ENCODE peak calls at places on chromosomes 5 and 9, in four cellular contexts. O is BJ, Q is spleen, Y is GM23338. B is an unnamed sample.

GRCh38 chr5:99955006-99955405 is 580.2 kb upstream of the FAM174A start:
- DNase-seq in O (no peak), Y (no peak), Q (peak; percentile 43), B (no peak)

GRCh38 chr5:119389288-119390065 is 33.7 kb downstream of the TNFAIP8 start:
- DNase-seq in O (no peak), Q (no peak), Y (no peak), B (no peak)

GRCh38 chr5:149651686-149652085 is 70.4 kb downstream of the ARHGEF37 start:
- DNase-seq in Q (no peak), Y (peak; percentile 25), O (no peak), B (no peak)

GRCh38 chr5:31413030-31413812 is 118.7 kb downstream of the DROSHA start:
- DNase-seq in Y (no peak), Q (no peak), O (no peak), B (no peak)

GRCh38 chr5:103364074-103364473 is 105.5 kb downstream of the MACIR start:
- DNase-seq in O (no peak), Q (no peak), Y (no peak), B (no peak)

GRCh38 chr5:14700478-14701436 is 36.2 kb downstream of the OTULIN start:
- DNase-seq in O (no peak), Q (no peak), Y (no peak), B (no peak)

GRCh38 chr5:163460562-163461176 is at the start of gene HMMR:
- DNase-seq in Y (peak; percentile 48), O (no peak), Q (no peak), B (no peak)

GRCh38 chr5:89946514-89946913 is 463.0 kb downstream of the CETN3 start:
- DNase-seq in Q (no peak), Y (no peak), O (no peak), B (no peak)

GRCh38 chr5:157025093-157025698 is 33.7 kb downstream of the HAVCR1 start:
- DNase-seq in Q (no peak), O (no peak), Y (no peak), B (no peak)

GRCh38 chr5:116476903-116477537 is 97.6 kb downstream of the SEMA6A start:
- DNase-seq in Q (no peak), Y (no peak), O (no peak), B (no peak)

GRCh38 chr9:12784461-12785250 is 9.8 kb downstream of the LURAP1L start:
- DNase-seq in Q (no peak), Y (no peak), O (peak; percentile 82), B (no peak)

GRCh38 chr5:168364738-168365550 is 73.5 kb downstream of the WWC1 start:
- DNase-seq in Q (no peak), O (no peak), Y (peak; percentile 68), B (peak; percentile 35)

GRCh38 chr9:99690573-99690972 is 131.1 kb upstream of the NR4A3 start:
- DNase-seq in Q (no peak), Y (no peak), O (no peak), B (no peak)

GRCh38 chr5:75933489-75933888 is 149.7 kb upstream of the SV2C start:
- DNase-seq in Q (no peak), O (no peak), Y (no peak), B (no peak)

GRCh38 chr9:7094052-7094451 is 336.3 kb downstream of the KDM4C start:
- DNase-seq in O (no peak), Q (no peak), Y (peak; percentile 71), B (no peak)

GRCh38 chr9:100111235-100111634 is 12.2 kb downstream of the INVS start:
- DNase-seq in Y (no peak), O (peak; percentile 88), Q (no peak), B (peak; percentile 75)

GRCh38 chr5:16881253-16881652 is 54.8 kb downstream of the MYO10 start:
- DNase-seq in O (no peak), Y (no peak), Q (no peak), B (peak; percentile 48)

GRCh38 chr5:7849531-7850240 is 1.2 kb downstream of the CFAP90 start:
- DNase-seq in Q (no peak), Y (peak; percentile 79), O (no peak), B (peak; percentile 75)

GRCh38 chr5:123439616-123440153 is 16.5 kb upstream of the CEP120 start:
- DNase-seq in Y (no peak), Q (no peak), O (no peak), B (no peak)

GRCh38 chr9:136847065-136847826 is 2.0 kb upstream of the PHPT1 start:
- DNase-seq in Q (no peak), O (no peak), Y (peak; percentile 92), B (peak; percentile 56)

GRCh38 chr5:34522599-34523381 is 133.3 kb upstream of the RAI14 start:
- DNase-seq in Y (peak; percentile 99), Q (no peak), O (no peak), B (peak; percentile 57)

GRCh38 chr9:94782367-94783120 is 56.0 kb downstream of the AOPEP start:
- DNase-seq in Y (no peak), O (peak; percentile 59), Q (no peak), B (no peak)

GRCh38 chr5:179260324-179261070 is 84.8 kb downstream of the ADAMTS2 start:
- DNase-seq in O (no peak), Q (peak; percentile 54), Y (no peak), B (no peak)

GRCh38 chr5:149434162-149435014 is 55.3 kb upstream of the IL17B start:
- DNase-seq in O (no peak), Q (no peak), Y (peak; percentile 89), B (no peak)

GRCh38 chr5:141662028-141662427 is 10.8 kb upstream of the FCHSD1 start:
- DNase-seq in O (no peak), Y (peak; percentile 15), Q (no peak), B (no peak)

DNA sequence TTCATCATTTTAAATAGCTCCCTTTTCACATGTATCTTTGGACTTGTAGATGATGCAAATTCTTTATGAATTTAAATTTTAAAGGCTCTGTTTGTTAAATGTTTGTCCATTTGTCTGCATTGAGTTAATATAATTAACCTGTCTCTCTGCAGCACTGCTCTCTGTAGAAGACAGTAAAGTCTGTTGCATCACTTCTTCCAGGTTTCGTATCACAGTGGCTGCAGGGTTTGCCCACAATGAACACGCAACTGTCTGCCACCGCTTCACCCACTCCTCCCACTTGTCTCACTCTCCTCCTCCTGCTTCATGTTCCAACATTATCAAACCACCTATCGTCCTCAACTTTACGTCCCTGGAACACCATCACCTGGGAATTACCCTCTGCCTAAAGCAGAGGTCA is 231.3 kb upstream of the SLC30A5 start:
- DNase-seq in Y (no peak), O (no peak), Q (no peak), B (no peak)
- H3K4me3 ChIP-seq in Y (no peak overlapping the region), O (no peak overlapping the region), Q (no peak overlapping the region), B (no peak overlapping the region)

DNA sequence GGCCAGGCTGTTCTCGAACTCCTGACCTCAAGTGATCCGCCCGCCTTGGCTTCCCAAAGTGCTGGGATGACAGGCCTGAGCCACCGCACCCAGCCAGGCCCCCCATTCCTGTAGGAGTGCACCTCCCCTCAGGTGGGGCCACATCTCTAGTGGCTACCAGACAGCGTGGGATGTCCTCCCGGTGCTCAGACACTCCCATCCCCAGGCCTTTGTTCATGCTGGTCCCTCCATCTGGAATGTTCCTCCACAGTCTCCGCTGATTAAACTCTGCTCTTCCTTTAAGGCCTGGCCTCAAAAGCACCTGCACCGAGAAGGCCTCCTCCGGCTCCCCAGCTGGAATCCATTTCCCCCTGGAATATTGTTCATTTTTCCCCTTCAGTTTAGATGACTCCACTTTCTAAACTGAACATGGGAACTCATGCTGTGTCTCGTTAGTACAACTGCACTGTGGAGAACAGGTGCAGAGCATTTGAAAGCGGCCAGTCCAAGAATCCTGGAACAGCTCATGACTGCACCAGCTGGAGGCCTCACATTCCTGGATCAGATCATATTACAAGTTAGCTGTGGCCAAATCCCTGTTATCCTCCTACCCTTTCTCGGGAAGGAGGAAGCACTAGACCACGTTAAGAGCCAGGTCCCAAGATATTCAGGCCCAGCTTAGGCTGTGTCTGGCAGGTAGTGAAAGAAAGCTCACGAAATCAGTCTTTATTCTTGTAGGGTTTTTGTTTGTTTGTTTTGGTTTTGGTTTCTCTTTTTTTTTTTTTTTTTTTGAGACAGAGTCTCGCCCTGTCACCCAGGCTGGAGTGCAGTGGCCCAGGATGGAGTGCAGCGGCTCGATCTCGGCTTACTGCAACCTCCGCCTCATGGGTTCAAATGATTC is 10.8 kb upstream of the PRRC2B start:
- DNase-seq in Q (no peak), O (peak; percentile 48), Y (peak; percentile 95), B (peak; percentile 57)
- H3K4me3 ChIP-seq in Q (no peak overlapping the region), O (no peak overlapping the region), Y (no peak overlapping the region), B (no peak overlapping the region)

DNA sequence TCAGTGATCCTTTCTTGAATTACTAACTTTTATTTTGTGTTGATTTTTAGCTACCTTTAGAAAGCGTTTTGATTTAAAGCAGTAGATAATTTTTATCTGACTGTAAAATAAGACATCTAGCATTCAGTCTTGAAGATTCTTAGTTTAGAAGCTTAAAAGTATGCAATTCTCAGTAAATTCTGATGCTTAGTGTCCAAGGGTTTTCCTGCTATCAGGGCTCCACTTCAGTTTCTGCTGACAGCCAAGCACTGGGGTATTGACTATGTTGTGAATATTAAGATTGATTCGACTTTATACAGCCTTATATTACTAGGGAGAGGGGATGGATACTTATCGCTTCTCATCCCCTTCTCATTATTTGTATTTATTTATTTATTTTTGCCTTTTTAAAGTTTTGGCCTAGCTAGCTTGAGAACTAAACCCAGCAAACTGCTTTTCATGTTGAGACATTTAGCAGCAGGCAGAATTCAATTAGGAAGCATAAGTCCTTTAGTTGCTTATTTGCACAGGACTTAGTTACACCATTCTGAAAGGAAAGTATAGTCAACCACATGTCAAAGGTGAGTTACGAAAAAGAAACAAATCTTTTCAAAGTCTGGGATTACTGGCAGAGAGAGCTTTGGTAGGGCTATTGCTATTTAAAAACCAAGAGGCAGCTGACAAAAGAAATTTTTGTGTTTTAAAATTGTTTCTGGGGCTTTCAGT is 2.9 kb downstream of the PBX3 start:
- DNase-seq in Q (no peak), O (no peak), Y (no peak), B (no peak)
- H3K4me3 ChIP-seq in Q (no peak overlapping the region), O (no peak overlapping the region), Y (peak overlapping the region; percentile 87), B (peak overlapping the region; percentile 11)

GRCh38 chr5:68673451-68674180 is 420.2 kb upstream of the SLC30A5 start:
- DNase-seq in O (no peak), Q (no peak), Y (no peak), B (no peak)
- H3K4me3 ChIP-seq in O (no peak overlapping the region), Q (no peak overlapping the region), Y (no peak overlapping the region), B (no peak overlapping the region)

DNA sequence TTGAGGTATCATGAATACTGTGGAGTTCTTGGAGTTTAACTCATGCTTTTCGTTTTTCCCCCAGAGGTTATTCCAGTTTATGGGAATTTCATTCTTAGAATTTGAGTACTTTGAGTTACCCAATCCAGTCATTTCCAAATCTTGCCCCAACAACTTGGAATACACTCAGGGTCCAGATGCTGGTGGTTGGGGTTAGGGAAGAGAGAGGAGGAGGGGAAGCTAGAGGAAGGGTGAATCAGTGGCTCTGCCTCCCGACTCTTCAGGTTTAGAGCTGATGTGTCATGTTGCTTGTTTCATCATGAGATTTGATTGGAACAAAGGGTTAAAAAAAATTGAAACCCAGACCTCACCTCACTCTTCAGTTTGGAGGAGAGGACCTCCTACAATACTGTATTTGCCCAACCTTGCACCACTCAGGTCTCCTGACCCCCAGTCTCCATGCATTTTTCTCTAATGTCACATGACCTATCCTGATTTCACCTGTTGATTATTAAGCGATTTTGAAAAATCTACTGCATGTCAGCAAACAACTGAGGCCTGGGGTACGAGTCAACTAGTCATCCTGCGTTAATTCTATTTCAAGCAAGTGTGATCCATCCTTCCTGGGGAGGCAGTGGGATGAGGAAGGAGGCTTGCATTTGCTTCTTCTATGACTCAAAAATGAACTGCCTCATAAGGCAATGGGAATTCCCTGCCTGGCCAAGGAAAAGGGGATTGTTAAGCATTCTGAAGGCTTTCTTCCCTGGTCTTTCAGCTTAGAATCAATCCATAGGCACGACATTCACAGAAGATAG is 6.2 kb upstream of the SLC1A3 start:
- DNase-seq in O (no peak), Y (no peak), Q (no peak), B (no peak)
- H3K4me3 ChIP-seq in O (no peak overlapping the region), Y (no peak overlapping the region), Q (no peak overlapping the region), B (no peak overlapping the region)

GRCh38 chr5:158876263-158876942 is 223.3 kb downstream of the EBF1 start:
- DNase-seq in Q (no peak), Y (no peak), O (no peak), B (no peak)
- H3K4me3 ChIP-seq in Q (no peak overlapping the region), Y (no peak overlapping the region), O (no peak overlapping the region), B (no peak overlapping the region)